ENCODE peak calls at places on chromosome 3, in four cellular contexts. N, J, W and K are unnamed samples.

GRCh38 chr3:112845772-112846171 is 892 bp downstream of the CD200R1L start:
- DNase-seq in J (no peak), W (no peak), N (no peak), K (no peak)

GRCh38 chr3:187788984-187789857 is 44.0 kb upstream of the BCL6 start:
- DNase-seq in W (no peak), N (no peak), J (no peak), K (no peak)

GRCh38 chr3:13134166-13134878 is 61.1 kb upstream of the IQSEC1 start:
- DNase-seq in N (peak; percentile 12), W (no peak), J (no peak), K (no peak)

GRCh38 chr3:111758642-111759041 is 100.4 kb upstream of the PHLDB2 start:
- DNase-seq in J (peak; percentile 15), W (no peak), N (no peak), K (peak; percentile 42)

GRCh38 chr3:149970716-149971402 is at the start of gene PFN2:
- DNase-seq in N (peak; percentile 70), J (peak; percentile 55), W (peak; percentile 59), K (peak; percentile 83)

GRCh38 chr3:166444336-166444735 is 607.1 kb upstream of the BCHE start:
- DNase-seq in N (no peak), W (no peak), J (no peak), K (no peak)

GRCh38 chr3:55601366-55602080 is 114.4 kb upstream of the WNT5A start:
- DNase-seq in J (no peak), W (no peak), N (no peak), K (no peak)

GRCh38 chr3:111929484-111929883 is 49.3 kb upstream of the ABHD10 start:
- DNase-seq in W (no peak), J (no peak), N (no peak), K (no peak)

GRCh38 chr3:177338697-177339219 is 141.5 kb upstream of the TBL1XR1 start:
- DNase-seq in J (no peak), W (no peak), N (no peak), K (peak; percentile 47)

GRCh38 chr3:48125026-48125704 is 63.1 kb downstream of the CDC25A start:
- DNase-seq in N (no peak), J (no peak), W (no peak), K (peak; percentile 90)

GRCh38 chr3:52119056-52119455 is 35.2 kb downstream of the POC1A start:
- DNase-seq in J (no peak), N (peak; percentile 8), W (no peak), K (no peak)

GRCh38 chr3:186821429-186822367 is 15.4 kb upstream of the RFC4 start:
- DNase-seq in N (no peak), J (no peak), W (no peak), K (peak; percentile 86)

GRCh38 chr3:20511863-20512262 is 325.9 kb upstream of the SGO1 start:
- DNase-seq in W (peak; percentile 12), J (no peak), N (no peak), K (peak; percentile 86)

GRCh38 chr3:191627064-191627463 is 166.1 kb downstream of the PYDC2 start:
- DNase-seq in N (no peak), J (no peak), W (peak; percentile 43), K (no peak)

GRCh38 chr3:127452321-127452821 is 138.2 kb downstream of the TPRA1 start:
- DNase-seq in J (no peak), W (peak; percentile 19), N (no peak), K (no peak)

GRCh38 chr3:5194341-5194740 is 6.8 kb downstream of the EDEM1 start:
- DNase-seq in W (no peak), J (no peak), N (no peak), K (no peak)

GRCh38 chr3:105842943-105843342 is 25.9 kb downstream of the CBLB start:
- DNase-seq in N (no peak), J (no peak), W (no peak), K (no peak)